ENCODE peak calls at places on chromosomes 5 and 9, in nine cellular contexts. One of them, this sample, is unnamed.

GRCh38 chr5:41763096-41763495 is 107.1 kb downstream of the OXCT1 start:
- DNase-seq in neural progenitor cell: no peak
- DNase-seq in H1: no peak
- DNase-seq in IMR-90: peak
- DNase-seq in mammary epithelial cell: peak
- DNase-seq in MM.1S: peak
- DNase-seq in K562: no peak
- DNase-seq in neuronal stem cell: no peak
- DNase-seq in fibroblast of lung: peak
- DNase-seq in this sample: no peak

GRCh38 chr9:123562844-123563346 is 206.9 kb downstream of the CRB2 start:
- DNase-seq in fibroblast of lung: peak
- DNase-seq in MM.1S: no peak
- DNase-seq in IMR-90: peak
- DNase-seq in mammary epithelial cell: peak
- DNase-seq in neural progenitor cell: no peak
- DNase-seq in K562: no peak
- DNase-seq in H1: no peak
- DNase-seq in neuronal stem cell: no peak
- DNase-seq in this sample: no peak

GRCh38 chr9:13688223-13688989 is 408.9 kb upstream of the MPDZ start:
- DNase-seq in fibroblast of lung: no peak
- DNase-seq in IMR-90: no peak
- DNase-seq in neuronal stem cell: peak
- DNase-seq in MM.1S: peak
- DNase-seq in mammary epithelial cell: peak
- DNase-seq in K562: no peak
- DNase-seq in neural progenitor cell: peak
- DNase-seq in H1: no peak
- DNase-seq in this sample: no peak

GRCh38 chr9:129697111-129697955 is 31.9 kb downstream of the PRRX2 start:
- DNase-seq in MM.1S: no peak
- DNase-seq in IMR-90: peak
- DNase-seq in H1: no peak
- DNase-seq in fibroblast of lung: peak
- DNase-seq in mammary epithelial cell: no peak
- DNase-seq in neuronal stem cell: no peak
- DNase-seq in K562: no peak
- DNase-seq in neural progenitor cell: peak
- DNase-seq in this sample: peak

GRCh38 chr5:20286512-20286911 is 298.5 kb upstream of the CDH18 start:
- DNase-seq in neural progenitor cell: no peak
- DNase-seq in H1: no peak
- DNase-seq in IMR-90: peak
- DNase-seq in neuronal stem cell: no peak
- DNase-seq in fibroblast of lung: peak
- DNase-seq in MM.1S: no peak
- DNase-seq in K562: no peak
- DNase-seq in mammary epithelial cell: peak
- DNase-seq in this sample: no peak

GRCh38 chr5:32233696-32234447 is 59.8 kb upstream of the GOLPH3 start:
- DNase-seq in fibroblast of lung: peak
- DNase-seq in IMR-90: peak
- DNase-seq in neural progenitor cell: no peak
- DNase-seq in K562: no peak
- DNase-seq in neuronal stem cell: no peak
- DNase-seq in mammary epithelial cell: peak
- DNase-seq in MM.1S: no peak
- DNase-seq in H1: no peak
- DNase-seq in this sample: no peak

GRCh38 chr9:33748633-33749304 is 46.6 kb upstream of the PRSS3 start:
- DNase-seq in mammary epithelial cell: no peak
- DNase-seq in neural progenitor cell: no peak
- DNase-seq in K562: no peak
- DNase-seq in neuronal stem cell: no peak
- DNase-seq in MM.1S: no peak
- DNase-seq in H1: no peak
- DNase-seq in fibroblast of lung: no peak
- DNase-seq in IMR-90: no peak
- DNase-seq in this sample: no peak

GRCh38 chr5:176680226-176680563 is 32.9 kb downstream of the TSPAN17 start:
- DNase-seq in neural progenitor cell: no peak
- DNase-seq in H1: no peak
- DNase-seq in MM.1S: no peak
- DNase-seq in neuronal stem cell: no peak
- DNase-seq in mammary epithelial cell: no peak
- DNase-seq in fibroblast of lung: no peak
- DNase-seq in IMR-90: no peak
- DNase-seq in K562: no peak
- DNase-seq in this sample: peak

GRCh38 chr9:70563437-70564204 is 149.2 kb upstream of the KLF9 start:
- DNase-seq in fibroblast of lung: peak
- DNase-seq in H1: no peak
- DNase-seq in K562: no peak
- DNase-seq in neural progenitor cell: no peak
- DNase-seq in mammary epithelial cell: peak
- DNase-seq in MM.1S: peak
- DNase-seq in neuronal stem cell: no peak
- DNase-seq in IMR-90: peak
- DNase-seq in this sample: no peak

GRCh38 chr9:34647651-34648050 is 1.2 kb downstream of the GALT start:
- DNase-seq in mammary epithelial cell: no peak
- DNase-seq in neural progenitor cell: no peak
- DNase-seq in neuronal stem cell: no peak
- DNase-seq in fibroblast of lung: no peak
- DNase-seq in H1: no peak
- DNase-seq in IMR-90: no peak
- DNase-seq in K562: peak
- DNase-seq in MM.1S: no peak
- DNase-seq in this sample: no peak

GRCh38 chr9:114953917-114954316 is 23.5 kb upstream of the TNFSF8 start:
- DNase-seq in MM.1S: no peak
- DNase-seq in neural progenitor cell: no peak
- DNase-seq in mammary epithelial cell: peak
- DNase-seq in fibroblast of lung: peak
- DNase-seq in H1: no peak
- DNase-seq in K562: no peak
- DNase-seq in neuronal stem cell: no peak
- DNase-seq in IMR-90: peak
- DNase-seq in this sample: no peak

GRCh38 chr5:109529520-109529919 is 119.7 kb upstream of the PJA2 start:
- DNase-seq in neural progenitor cell: no peak
- DNase-seq in mammary epithelial cell: peak
- DNase-seq in H1: no peak
- DNase-seq in K562: peak
- DNase-seq in fibroblast of lung: peak
- DNase-seq in IMR-90: peak
- DNase-seq in neuronal stem cell: no peak
- DNase-seq in MM.1S: no peak
- DNase-seq in this sample: no peak

GRCh38 chr5:95838001-95838520 is 15.5 kb upstream of the GLRX start:
- DNase-seq in neural progenitor cell: no peak
- DNase-seq in mammary epithelial cell: no peak
- DNase-seq in H1: no peak
- DNase-seq in fibroblast of lung: no peak
- DNase-seq in MM.1S: no peak
- DNase-seq in IMR-90: no peak
- DNase-seq in neuronal stem cell: no peak
- DNase-seq in K562: no peak
- DNase-seq in this sample: no peak

GRCh38 chr9:127706836-127707241 is at the start of gene CFAP157:
- DNase-seq in IMR-90: no peak
- DNase-seq in fibroblast of lung: no peak
- DNase-seq in neuronal stem cell: no peak
- DNase-seq in neural progenitor cell: peak
- DNase-seq in K562: no peak
- DNase-seq in mammary epithelial cell: no peak
- DNase-seq in MM.1S: no peak
- DNase-seq in H1: no peak
- DNase-seq in this sample: no peak

GRCh38 chr9:124621371-124622328 is 114.5 kb upstream of the NR5A1 start:
- DNase-seq in neuronal stem cell: no peak
- DNase-seq in neural progenitor cell: no peak
- DNase-seq in fibroblast of lung: peak
- DNase-seq in K562: no peak
- DNase-seq in H1: no peak
- DNase-seq in IMR-90: peak
- DNase-seq in MM.1S: no peak
- DNase-seq in mammary epithelial cell: peak
- DNase-seq in this sample: no peak

GRCh38 chr5:50667653-50668403 is 1.4 kb downstream of the PARP8 start:
- DNase-seq in IMR-90: peak
- DNase-seq in MM.1S: peak
- DNase-seq in fibroblast of lung: peak
- DNase-seq in K562: no peak
- DNase-seq in H1: peak
- DNase-seq in neural progenitor cell: peak
- DNase-seq in neuronal stem cell: peak
- DNase-seq in mammary epithelial cell: peak
- DNase-seq in this sample: peak

GRCh38 chr5:50667079-50667652 is 729 bp downstream of the PARP8 start:
- DNase-seq in neuronal stem cell: peak
- DNase-seq in K562: no peak
- DNase-seq in IMR-90: peak
- DNase-seq in mammary epithelial cell: peak
- DNase-seq in H1: no peak
- DNase-seq in fibroblast of lung: peak
- DNase-seq in MM.1S: no peak
- DNase-seq in neural progenitor cell: peak
- DNase-seq in this sample: peak

GRCh38 chr5:50663636-50664035 is 2.8 kb upstream of the PARP8 start:
- DNase-seq in K562: no peak
- DNase-seq in IMR-90: no peak
- DNase-seq in neuronal stem cell: no peak
- DNase-seq in fibroblast of lung: no peak
- DNase-seq in MM.1S: no peak
- DNase-seq in H1: no peak
- DNase-seq in neural progenitor cell: no peak
- DNase-seq in mammary epithelial cell: no peak
- DNase-seq in this sample: no peak

GRCh38 chr5:50666261-50667078 is at the start of gene PARP8:
- DNase-seq in neuronal stem cell: peak
- DNase-seq in K562: no peak
- DNase-seq in H1: no peak
- DNase-seq in fibroblast of lung: peak
- DNase-seq in mammary epithelial cell: peak
- DNase-seq in MM.1S: peak
- DNase-seq in neural progenitor cell: peak
- DNase-seq in IMR-90: peak
- DNase-seq in this sample: peak

GRCh38 chr5:50665091-50665490 is 1.3 kb upstream of the PARP8 start:
- DNase-seq in mammary epithelial cell: no peak
- DNase-seq in neuronal stem cell: no peak
- DNase-seq in K562: no peak
- DNase-seq in neural progenitor cell: no peak
- DNase-seq in H1: no peak
- DNase-seq in MM.1S: no peak
- DNase-seq in IMR-90: no peak
- DNase-seq in fibroblast of lung: no peak
- DNase-seq in this sample: no peak
- H3K27ac ChIP-seq in mammary epithelial cell: no peak
- H3K27ac ChIP-seq in neuronal stem cell: no peak
- H3K27ac ChIP-seq in K562: no peak
- H3K27ac ChIP-seq in neural progenitor cell: no peak
- H3K27ac ChIP-seq in H1: no peak
- H3K27ac ChIP-seq in MM.1S: peak
- H3K27ac ChIP-seq in IMR-90: no peak
- H3K27ac ChIP-seq in fibroblast of lung: no peak
- H3K27ac ChIP-seq in this sample: no peak

DNA sequence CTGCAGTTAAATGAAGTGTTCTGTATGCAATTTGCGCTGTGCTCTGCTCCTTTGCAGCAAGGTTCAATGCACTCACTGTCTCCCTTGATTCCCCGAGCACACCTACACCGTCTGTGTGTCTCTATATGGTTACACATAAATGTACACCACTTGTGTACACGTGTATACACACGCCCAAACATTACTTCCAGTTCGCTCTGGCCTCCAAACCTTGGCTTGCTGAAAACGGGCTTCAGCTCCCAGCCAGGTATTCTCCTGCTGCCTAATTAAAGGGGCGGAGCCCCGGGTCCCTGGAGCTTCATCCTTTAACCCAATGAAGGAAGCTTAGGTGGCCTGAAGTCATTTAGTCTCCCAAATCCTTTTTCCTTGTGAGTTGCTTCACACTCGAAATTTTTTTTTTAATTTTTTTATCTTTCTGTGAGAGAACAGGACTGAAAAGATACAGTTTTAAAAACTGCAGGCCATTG is 4.6 kb downstream of the ISL1 start:
- DNase-seq in fibroblast of lung: no peak
- DNase-seq in K562: no peak
- DNase-seq in MM.1S: no peak
- DNase-seq in IMR-90: no peak
- DNase-seq in neural progenitor cell: peak
- DNase-seq in mammary epithelial cell: no peak
- DNase-seq in neuronal stem cell: no peak
- DNase-seq in H1: no peak
- DNase-seq in this sample: no peak
- H3K9ac ChIP-seq in fibroblast of lung: no peak
- H3K9ac ChIP-seq in K562: no peak
- H3K9ac ChIP-seq in MM.1S: no peak
- H3K9ac ChIP-seq in IMR-90: no peak
- H3K9ac ChIP-seq in neural progenitor cell: no peak
- H3K9ac ChIP-seq in mammary epithelial cell: no peak
- H3K9ac ChIP-seq in neuronal stem cell: peak
- H3K9ac ChIP-seq in H1: no peak
- H3K9ac ChIP-seq in this sample: no peak

GRCh38 chr5:82365026-82365425 is 86.9 kb upstream of the RPS23 start:
- DNase-seq in mammary epithelial cell: no peak
- DNase-seq in MM.1S: no peak
- DNase-seq in fibroblast of lung: no peak
- DNase-seq in K562: no peak
- DNase-seq in IMR-90: no peak
- DNase-seq in H1: no peak
- DNase-seq in neural progenitor cell: no peak
- DNase-seq in neuronal stem cell: no peak
- DNase-seq in this sample: no peak
- H3K27ac ChIP-seq in mammary epithelial cell: peak
- H3K27ac ChIP-seq in MM.1S: no peak
- H3K27ac ChIP-seq in fibroblast of lung: no peak
- H3K27ac ChIP-seq in K562: no peak
- H3K27ac ChIP-seq in IMR-90: no peak
- H3K27ac ChIP-seq in H1: no peak
- H3K27ac ChIP-seq in neural progenitor cell: no peak
- H3K27ac ChIP-seq in neuronal stem cell: no peak
- H3K27ac ChIP-seq in this sample: no peak

DNA sequence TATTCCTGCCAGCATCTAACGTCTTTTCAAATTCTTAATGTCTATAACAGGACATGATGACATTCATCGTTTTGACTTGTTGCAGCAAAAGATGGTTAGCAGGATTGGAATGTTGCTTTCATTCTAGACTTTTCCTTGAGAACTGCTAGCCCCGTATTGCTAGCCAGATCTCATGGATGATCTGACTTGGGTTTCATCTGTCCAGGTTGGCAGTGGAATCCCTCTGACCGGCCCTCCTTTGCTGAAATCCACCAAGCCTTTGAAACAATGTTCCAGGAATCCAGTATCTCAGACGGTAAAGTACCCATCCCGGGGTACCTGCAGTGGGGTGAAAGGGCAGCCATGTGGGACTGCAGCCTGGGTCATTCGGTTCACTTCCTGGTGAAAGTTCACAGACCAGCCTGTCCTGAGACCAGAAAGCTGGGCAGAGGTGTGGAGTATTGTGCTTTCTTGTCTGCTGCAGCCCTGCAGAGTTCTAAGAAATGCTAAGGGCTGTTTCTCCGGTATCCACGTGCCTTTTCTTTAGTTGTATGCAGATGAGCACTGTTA is 16.7 kb downstream of the QRFP start:
- DNase-seq in MM.1S: no peak
- DNase-seq in mammary epithelial cell: no peak
- DNase-seq in neural progenitor cell: no peak
- DNase-seq in H1: no peak
- DNase-seq in fibroblast of lung: no peak
- DNase-seq in K562: no peak
- DNase-seq in IMR-90: no peak
- DNase-seq in neuronal stem cell: no peak
- DNase-seq in this sample: no peak
- H3K9ac ChIP-seq in MM.1S: no peak
- H3K9ac ChIP-seq in mammary epithelial cell: no peak
- H3K9ac ChIP-seq in neural progenitor cell: no peak
- H3K9ac ChIP-seq in H1: no peak
- H3K9ac ChIP-seq in fibroblast of lung: no peak
- H3K9ac ChIP-seq in K562: no peak
- H3K9ac ChIP-seq in IMR-90: no peak
- H3K9ac ChIP-seq in neuronal stem cell: no peak
- H3K9ac ChIP-seq in this sample: no peak